ENCODE peak calls at places on chromosomes 13 and 19, in six cellular contexts. One of them, this sample, is unnamed. For H3K36me3 and H3K27me3, the result is how much of the 10 kb centered on the place peaks cover.

GRCh38 chr13:43787998-43788397 is 1.2 kb upstream of the ENOX1 start:
- DNase-seq in Caco-2: peak
- DNase-seq in mesendoderm: peak
- DNase-seq in CD8-positive, alpha-beta T cell: no peak
- DNase-seq in NT2/D1: no peak
- DNase-seq in DND-41: no peak
- DNase-seq in this sample: peak

GRCh38 chr19:40277356-40277755 is 7.8 kb downstream of the AKT2 start:
- DNase-seq in Caco-2: no peak
- DNase-seq in mesendoderm: no peak
- DNase-seq in CD8-positive, alpha-beta T cell: no peak
- DNase-seq in NT2/D1: no peak
- DNase-seq in DND-41: no peak
- DNase-seq in this sample: no peak

GRCh38 chr13:31947506-31947905 is 84.1 kb upstream of the FRY start:
- DNase-seq in Caco-2: no peak
- DNase-seq in mesendoderm: no peak
- DNase-seq in CD8-positive, alpha-beta T cell: no peak
- DNase-seq in NT2/D1: no peak
- DNase-seq in DND-41: no peak
- DNase-seq in this sample: no peak

GRCh38 chr13:98839826-98840769 is 87.6 kb upstream of the SLC15A1 start:
- DNase-seq in Caco-2: peak
- DNase-seq in mesendoderm: peak
- DNase-seq in CD8-positive, alpha-beta T cell: peak
- DNase-seq in NT2/D1: peak
- DNase-seq in DND-41: peak
- DNase-seq in this sample: peak

GRCh38 chr19:16830679-16831078 is 1.5 kb downstream of the SIN3B start:
- DNase-seq in Caco-2: no peak
- DNase-seq in mesendoderm: no peak
- DNase-seq in CD8-positive, alpha-beta T cell: no peak
- DNase-seq in NT2/D1: no peak
- DNase-seq in DND-41: no peak
- DNase-seq in this sample: no peak

GRCh38 chr13:112990783-112991182 is 21.8 kb downstream of the MCF2L start:
- DNase-seq in Caco-2: peak
- DNase-seq in mesendoderm: peak
- DNase-seq in CD8-positive, alpha-beta T cell: no peak
- DNase-seq in NT2/D1: no peak
- DNase-seq in DND-41: no peak
- DNase-seq in this sample: peak

GRCh38 chr13:79485451-79485850 is 4.5 kb downstream of the NDFIP2 start:
- DNase-seq in Caco-2: no peak
- DNase-seq in mesendoderm: no peak
- DNase-seq in CD8-positive, alpha-beta T cell: no peak
- DNase-seq in NT2/D1: no peak
- DNase-seq in DND-41: no peak
- DNase-seq in this sample: no peak

GRCh38 chr19:40523322-40524047 is 53.2 kb upstream of the SHKBP1 start:
- DNase-seq in Caco-2: peak
- DNase-seq in mesendoderm: peak
- DNase-seq in CD8-positive, alpha-beta T cell: peak
- DNase-seq in NT2/D1: peak
- DNase-seq in DND-41: peak
- DNase-seq in this sample: peak

GRCh38 chr13:114166381-114167131 is 12.5 kb upstream of the CFAP97D2 start:
- DNase-seq in Caco-2: no peak
- DNase-seq in mesendoderm: no peak
- DNase-seq in CD8-positive, alpha-beta T cell: no peak
- DNase-seq in NT2/D1: no peak
- DNase-seq in DND-41: no peak
- DNase-seq in this sample: peak

GRCh38 chr13:43985437-43986051 is 105.8 kb downstream of the LACC1 start:
- DNase-seq in Caco-2: no peak
- DNase-seq in mesendoderm: no peak
- DNase-seq in CD8-positive, alpha-beta T cell: no peak
- DNase-seq in NT2/D1: no peak
- DNase-seq in DND-41: no peak
- DNase-seq in this sample: no peak

GRCh38 chr13:99988469-99989375 is 7.1 kb downstream of the ZIC2 start:
- DNase-seq in Caco-2: no peak
- DNase-seq in mesendoderm: peak
- DNase-seq in CD8-positive, alpha-beta T cell: no peak
- DNase-seq in NT2/D1: no peak
- DNase-seq in DND-41: no peak
- DNase-seq in this sample: peak
- H3K4me3 ChIP-seq in Caco-2: no peak
- H3K4me3 ChIP-seq in mesendoderm: no peak
- H3K4me3 ChIP-seq in CD8-positive, alpha-beta T cell: no peak
- H3K4me3 ChIP-seq in NT2/D1: no peak
- H3K4me3 ChIP-seq in DND-41: no peak
- H3K4me3 ChIP-seq in this sample: peak

DNA sequence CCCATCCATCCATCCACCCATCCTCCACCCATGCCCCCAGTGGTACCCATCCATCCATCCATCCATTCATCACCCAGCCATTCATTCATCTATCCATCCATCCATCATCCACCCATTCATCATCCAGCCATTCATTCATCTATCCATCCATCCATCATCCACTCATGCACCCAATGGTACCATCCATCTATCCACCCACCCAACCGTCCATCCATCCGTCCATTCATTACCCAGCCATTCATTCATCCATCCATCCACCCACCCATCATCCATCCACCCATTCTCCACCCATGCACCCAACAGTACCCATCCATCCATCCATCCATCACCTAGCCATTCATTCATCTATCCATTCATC is 5.3 kb downstream of the PLPPR3 start:
- DNase-seq in Caco-2: no peak
- DNase-seq in mesendoderm: no peak
- DNase-seq in CD8-positive, alpha-beta T cell: no peak
- DNase-seq in NT2/D1: no peak
- DNase-seq in DND-41: no peak
- DNase-seq in this sample: no peak
- H3K36me3 ChIP-seq in Caco-2: under half
- H3K36me3 ChIP-seq in mesendoderm: under half
- H3K36me3 ChIP-seq in CD8-positive, alpha-beta T cell: under half
- H3K36me3 ChIP-seq in NT2/D1: half or more
- H3K36me3 ChIP-seq in DND-41: under half
- H3K36me3 ChIP-seq in this sample: under half

GRCh38 chr13:89923052-89923451 is 1424.4 kb upstream of the MIR17HG start:
- DNase-seq in Caco-2: no peak
- DNase-seq in mesendoderm: no peak
- DNase-seq in CD8-positive, alpha-beta T cell: no peak
- DNase-seq in NT2/D1: no peak
- DNase-seq in DND-41: no peak
- DNase-seq in this sample: no peak
- H3K27me3 ChIP-seq in Caco-2: under half
- H3K27me3 ChIP-seq in mesendoderm: under half
- H3K27me3 ChIP-seq in CD8-positive, alpha-beta T cell: under half
- H3K27me3 ChIP-seq in NT2/D1: under half
- H3K27me3 ChIP-seq in DND-41: under half
- H3K27me3 ChIP-seq in this sample: under half

DNA sequence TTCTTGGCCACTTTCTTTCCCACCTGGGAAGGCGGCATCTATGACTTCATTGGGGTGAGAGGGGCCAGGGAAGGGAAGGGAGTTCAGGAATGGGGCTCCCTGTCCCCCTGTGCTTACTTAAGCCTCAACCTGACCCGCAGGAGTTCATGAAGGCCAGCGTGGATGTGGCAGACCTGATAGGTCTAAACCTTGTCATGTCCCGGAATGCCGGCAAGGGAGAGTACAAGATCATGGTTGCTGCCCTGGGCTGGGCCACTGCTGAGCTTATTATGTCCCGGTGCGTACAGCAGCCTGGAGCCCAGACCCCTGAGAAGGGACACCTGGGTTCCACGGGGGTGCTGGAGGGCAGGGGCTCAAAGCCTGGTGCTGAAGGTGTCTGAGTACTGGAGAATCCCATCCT is 1.1 kb downstream of the TMEM147 start:
- DNase-seq in Caco-2: no peak
- DNase-seq in mesendoderm: no peak
- DNase-seq in CD8-positive, alpha-beta T cell: no peak
- DNase-seq in NT2/D1: no peak
- DNase-seq in DND-41: no peak
- DNase-seq in this sample: no peak
- H3K4me3 ChIP-seq in Caco-2: peak
- H3K4me3 ChIP-seq in mesendoderm: no peak
- H3K4me3 ChIP-seq in CD8-positive, alpha-beta T cell: peak
- H3K4me3 ChIP-seq in NT2/D1: peak
- H3K4me3 ChIP-seq in DND-41: peak
- H3K4me3 ChIP-seq in this sample: no peak

GRCh38 chr19:49999371-50000010 is 25.7 kb downstream of the VRK3 start:
- DNase-seq in Caco-2: no peak
- DNase-seq in mesendoderm: no peak
- DNase-seq in CD8-positive, alpha-beta T cell: no peak
- DNase-seq in NT2/D1: no peak
- DNase-seq in DND-41: no peak
- DNase-seq in this sample: no peak
- H3K36me3 ChIP-seq in Caco-2: under half
- H3K36me3 ChIP-seq in mesendoderm: under half
- H3K36me3 ChIP-seq in CD8-positive, alpha-beta T cell: under half
- H3K36me3 ChIP-seq in NT2/D1: half or more
- H3K36me3 ChIP-seq in DND-41: half or more
- H3K36me3 ChIP-seq in this sample: under half

This sample was measured in H7.